ENCODE peak calls at places on chromosomes 7 and 10, in four cellular contexts. K is A673, E is GM20000, N is psoas muscle. H is an unnamed sample.

GRCh38 chr10:118915161-118915560 is 114.4 kb upstream of the NANOS1 start:
- DNase-seq in K (no peak), E (no peak), N (no peak), H (no peak)

GRCh38 chr7:105759670-105760548 is 116.5 kb downstream of the ATXN7L1 start:
- DNase-seq in K (peak), E (no peak), N (no peak), H (no peak)

GRCh38 chr10:70458329-70459060 is 17.0 kb upstream of the NODAL start:
- DNase-seq in K (peak), E (no peak), N (peak), H (no peak)

GRCh38 chr7:131466735-131467365 is 89.6 kb downstream of the PODXL start:
- DNase-seq in K (no peak), E (no peak), N (no peak), H (no peak)

GRCh38 chr10:61554925-61555324 is 101.7 kb upstream of the TMEM26 start:
- DNase-seq in K (no peak), E (no peak), N (no peak), H (no peak)

GRCh38 chr7:2962860-2963259 is 80.8 kb downstream of the CARD11 start:
- DNase-seq in K (no peak), E (no peak), N (no peak), H (no peak)

GRCh38 chr7:100053201-100053600 is 3.6 kb downstream of the ZSCAN21 start:
- DNase-seq in K (peak), E (peak), N (peak), H (peak)

GRCh38 chr10:21020545-21020944 is 123.4 kb upstream of the NEBL start:
- DNase-seq in K (peak), E (peak), N (no peak), H (no peak)

GRCh38 chr7:116582806-116583444 is 58.1 kb downstream of the CAV1 start:
- DNase-seq in K (peak), E (no peak), N (peak), H (no peak)

GRCh38 chr7:121077165-121077630 is 88.7 kb downstream of the CPED1 start:
- DNase-seq in K (no peak), E (no peak), N (no peak), H (no peak)

GRCh38 chr10:106559442-106559841 is 605.1 kb downstream of the SORCS1 start:
- DNase-seq in K (no peak), E (no peak), N (no peak), H (no peak)

GRCh38 chr7:44383566-44383965 is 58.2 kb upstream of the CAMK2B start:
- DNase-seq in K (no peak), E (no peak), N (peak), H (no peak)

GRCh38 chr10:60967260-60967659 is 23.3 kb upstream of the RHOBTB1 start:
- DNase-seq in K (no peak), E (no peak), N (no peak), H (no peak)

GRCh38 chr10:111756541-111757061 is 427.0 kb downstream of the GPAM start:
- DNase-seq in K (peak), E (peak), N (peak), H (peak)

GRCh38 chr10:13526952-13527863 is 1.6 kb downstream of the BEND7 start:
- DNase-seq in K (no peak), E (peak), N (no peak), H (no peak)

H was measured in substantia nigra.